ENCODE peak calls at places on chromosomes 6 and 20, in four cellular contexts. T is stimulated activated CD8-positive, alpha-beta memory T cell treated with anti-CD3 and anti-CD28 coated beads, Interleukin-2, amount 100 ng/mL, for 1 hour; S is activated gamma-delta T cell treated with Interleukin-2 at 50 U/mL for 16 hours; X is AG08396. M is an unnamed sample.

GRCh38 chr6:62150048-62150663 is 135.9 kb downstream of the KHDRBS2 start:
- DNase-seq in T (no peak), S (no peak), X (peak), M (no peak)

GRCh38 chr6:29419516-29419915 is 4.8 kb downstream of the OR12D1 start:
- DNase-seq in T (no peak), S (no peak), X (no peak), M (no peak)

GRCh38 chr6:121590438-121590837 is 155.0 kb downstream of the GJA1 start:
- DNase-seq in T (no peak), S (no peak), X (no peak), M (no peak)

GRCh38 chr6:80332013-80332412 is 225.5 kb downstream of the BCKDHB start:
- DNase-seq in T (no peak), S (no peak), X (no peak), M (no peak)

GRCh38 chr20:43904778-43905177 is 9.9 kb upstream of the TOX2 start:
- DNase-seq in T (no peak), S (no peak), X (no peak), M (no peak)

GRCh38 chr6:1538348-1538747 is 71.4 kb upstream of the FOXC1 start:
- DNase-seq in T (no peak), S (no peak), X (no peak), M (no peak)

GRCh38 chr6:6993503-6994237 is 114.1 kb upstream of the RREB1 start:
- DNase-seq in T (no peak), S (no peak), X (no peak), M (no peak)

GRCh38 chr20:21520702-21521595 is 7.1 kb upstream of the NKX2-2 start:
- DNase-seq in T (no peak), S (no peak), X (peak), M (peak)

GRCh38 chr6:142374090-142374783 is 72.4 kb downstream of the ADGRG6 start:
- DNase-seq in T (no peak), S (no peak), X (no peak), M (no peak)

GRCh38 chr20:56554869-56555268 is 21.8 kb downstream of the FAM209B start:
- DNase-seq in T (no peak), S (no peak), X (peak), M (no peak)

GRCh38 chr6:3913077-3913957 is 64.1 kb downstream of the FAM50B start:
- DNase-seq in T (no peak), S (no peak), X (peak), M (no peak)

GRCh38 chr6:125584468-125584939 is 164.9 kb upstream of the HEY2 start:
- DNase-seq in T (no peak), S (no peak), X (no peak), M (no peak)

GRCh38 chr6:112330071-112330876 is 16.9 kb upstream of the RFPL4B start:
- DNase-seq in T (no peak), S (no peak), X (no peak), M (no peak)

M was measured in activated naive CD8-positive, alpha-beta T cell treated with anti-CD3 and anti-CD28 coated beads, Interleukin-2, amount 10 ng/mL, durations not matched to agents 7 days and 5 days.